ENCODE peak calls at places on chromosomes 12 and 14, in ten cellular contexts. Z is AG04450; P is hepatic stellate cell; V is stimulated activated CD8-positive, alpha-beta memory T cell treated with anti-CD3 and anti-CD28 coated beads, Interleukin-12 subunit alpha, Interleukin-12 subunit beta, amount 100 ng/mL, for 1 hour; J is amniotic epithelial cell; F is T-helper 22 cell; A is transverse colon; G is T-helper 9 cell; L is stimulated activated CD4-positive, alpha-beta T cell treated with anti-CD3 and anti-CD28 coated beads, Interleukin-4, amount 100 ng/mL, for 1 hour; M is A549. N is an unnamed sample.

GRCh38 chr12:588658-589057 is 74.6 kb downstream of the NINJ2 start:
- DNase-seq in G (no peak), P (no peak), Z (no peak), J (no peak), F (no peak), A (no peak), M (no peak), V (no peak), L (no peak), N (no peak)

GRCh38 chr14:74508292-74508731 is 14.7 kb downstream of the ISCA2 start:
- DNase-seq in J (peak), G (no peak), V (no peak), F (no peak), M (peak), A (no peak), Z (no peak), P (no peak), L (no peak), N (no peak)

GRCh38 chr12:38316391-38317129 is at the start of gene ALG10B:
- DNase-seq in Z (peak), V (peak), M (peak), F (peak), A (peak), L (peak), J (peak), G (peak), P (peak), N (peak)

GRCh38 chr14:39841088-39841487 is 408.9 kb upstream of the FBXO33 start:
- DNase-seq in P (no peak), M (no peak), F (no peak), A (no peak), L (no peak), G (no peak), V (no peak), Z (no peak), J (no peak), N (no peak)

GRCh38 chr12:48818831-48819590 is 715 bp downstream of the CACNB3 start:
- DNase-seq in P (no peak), A (peak), F (no peak), M (no peak), G (no peak), L (peak), V (peak), J (peak), Z (no peak), N (no peak)

GRCh38 chr12:5268424-5269210 is 163.3 kb upstream of the NTF3 start:
- DNase-seq in Z (no peak), G (no peak), V (no peak), J (no peak), F (no peak), A (no peak), P (no peak), M (no peak), L (no peak), N (no peak)

GRCh38 chr14:36176524-36176923 is at the start of gene PTCSC3:
- DNase-seq in J (no peak), G (no peak), L (no peak), V (no peak), P (no peak), Z (no peak), F (no peak), M (no peak), A (no peak), N (no peak)

GRCh38 chr12:130143136-130143535 is 19.1 kb upstream of the FZD10 start:
- DNase-seq in M (no peak), P (no peak), L (no peak), V (no peak), F (no peak), A (no peak), Z (no peak), J (no peak), G (no peak), N (no peak)

GRCh38 chr12:125418902-125419564 is 353.8 kb downstream of the AACS start:
- DNase-seq in G (no peak), P (no peak), M (no peak), Z (no peak), J (no peak), V (no peak), A (no peak), L (no peak), F (no peak), N (no peak)

GRCh38 chr14:94775875-94776217 is 5.9 kb upstream of the GSC start:
- DNase-seq in V (no peak), J (peak), L (no peak), Z (no peak), G (no peak), M (no peak), A (no peak), P (no peak), F (no peak), N (no peak)

N was measured in retinal pigment epithelial cell.